ENCODE peak calls at places on chromosomes 11 and 22, in six cellular contexts. C is neural progenitor cell, W is PC-3, L is hepatocyte, H is GM23338, V is MM.1S. N is an unnamed sample.

GRCh38 chr11:92253945-92254344 is 29.3 kb downstream of the FAT3 start:
- DNase-seq in V (no peak), W (no peak), C (no peak), L (no peak), H (peak; percentile 54), N (peak; percentile 26)

GRCh38 chr11:124717786-124718634 is 21.7 kb upstream of the NRGN start:
- DNase-seq in C (peak; percentile 73), V (peak; percentile 12), W (peak; percentile 52), H (peak; percentile 66), L (peak; percentile 15), N (peak; percentile 50)

GRCh38 chr11:130403301-130403804 is 25.1 kb downstream of the ADAMTS8 start:
- DNase-seq in C (no peak), W (peak; percentile 87), H (peak; percentile 51), L (peak; percentile 66), V (no peak), N (peak; percentile 97)

GRCh38 chr11:118115048-118115447 is 28.3 kb upstream of the SMIM35 start:
- DNase-seq in W (no peak), L (no peak), C (no peak), V (no peak), H (no peak), N (no peak)

GRCh38 chr11:28739489-28740280 is 631.5 kb downstream of the METTL15 start:
- DNase-seq in L (no peak), W (no peak), V (no peak), C (no peak), H (no peak), N (no peak)

GRCh38 chr11:65522640-65523322 is 2.1 kb upstream of the SCYL1 start:
- DNase-seq in V (no peak), C (no peak), H (no peak), L (no peak), W (no peak), N (no peak)

GRCh38 chr22:19361501-19362103 is 69.9 kb downstream of the HIRA start:
- DNase-seq in H (no peak), W (no peak), V (no peak), C (no peak), L (no peak), N (no peak)

GRCh38 chr11:113184498-113184897 is 129.9 kb upstream of the TTC12 start:
- DNase-seq in C (no peak), W (peak; percentile 75), H (no peak), V (no peak), L (peak; percentile 76), N (peak; percentile 97)

GRCh38 chr11:87840786-87841185 is 334.5 kb downstream of the RAB38 start:
- DNase-seq in V (no peak), H (no peak), C (no peak), W (peak; percentile 34), L (no peak), N (no peak)

GRCh38 chr11:131864205-131864604 is 493.8 kb downstream of the NTM start:
- DNase-seq in H (no peak), C (peak; percentile 60), V (no peak), W (no peak), L (no peak), N (no peak)

GRCh38 chr22:37753746-37754145 is 54.0 kb upstream of the GCAT start:
- DNase-seq in W (peak; percentile 52), L (no peak), H (no peak), C (no peak), V (no peak), N (peak; percentile 22)

GRCh38 chr11:74487875-74488274 is 5.6 kb downstream of the LIPT2 start:
- DNase-seq in C (peak; percentile 21), V (no peak), W (peak; percentile 59), L (no peak), H (peak; percentile 55), N (no peak)

GRCh38 chr11:115760921-115761320 is 256.7 kb upstream of the CADM1 start:
- DNase-seq in H (no peak), V (no peak), L (no peak), C (peak; percentile 60), W (no peak), N (no peak)

GRCh38 chr22:49267996-49268395 is 559.7 kb downstream of the BRD1 start:
- DNase-seq in C (no peak), L (no peak), H (no peak), W (no peak), V (no peak), N (no peak)

GRCh38 chr22:50082961-50083461 is 2.2 kb downstream of the MLC1 start:
- DNase-seq in V (peak; percentile 71), W (no peak), C (no peak), L (peak; percentile 79), H (no peak), N (no peak)

GRCh38 chr11:27234043-27234668 is 128.9 kb downstream of the CCDC34 start:
- DNase-seq in C (peak; percentile 17), V (no peak), W (peak; percentile 56), L (peak; percentile 86), H (no peak), N (peak; percentile 98)

GRCh38 chr11:104572279-104572678 is 326.0 kb downstream of the CASP12 start:
- DNase-seq in V (no peak), L (no peak), C (no peak), W (peak; percentile 37), H (no peak), N (no peak)

GRCh38 chr22:49394116-49394785 is 433.4 kb downstream of the BRD1 start:
- DNase-seq in V (no peak), C (no peak), H (no peak), L (no peak), W (no peak), N (no peak)

GRCh38 chr11:111561801-111562325 is 21.3 kb downstream of the LAYN start:
- DNase-seq in L (no peak), C (no peak), W (peak; percentile 96), V (no peak), H (peak; percentile 67), N (peak; percentile 90)

GRCh38 chr11:1162498-1163311 is 5.0 kb downstream of the MUC5AC start:
- DNase-seq in L (no peak), C (no peak), V (no peak), W (no peak), H (no peak), N (no peak)

GRCh38 chr11:74268451-74268850 is 43.0 kb downstream of the P4HA3 start:
- DNase-seq in W (peak; percentile 43), C (no peak), H (no peak), L (no peak), V (no peak), N (no peak)

GRCh38 chr22:37431811-37432707 is 4.8 kb upstream of the ELFN2 start:
- DNase-seq in H (no peak), C (no peak), W (peak; percentile 97), L (peak; percentile 75), V (no peak), N (peak; percentile 95)

GRCh38 chr11:131827440-131827839 is 457.0 kb downstream of the NTM start:
- DNase-seq in H (no peak), V (no peak), C (no peak), W (no peak), L (no peak), N (no peak)

GRCh38 chr11:120061036-120061760 is 76.7 kb downstream of the TRIM29 start:
- DNase-seq in H (no peak), C (peak; percentile 28), W (no peak), L (no peak), V (no peak), N (peak; percentile 16)

GRCh38 chr11:64219755-64220154 is 6.2 kb downstream of the TRPT1 start:
- DNase-seq in C (peak; percentile 1), V (no peak), W (no peak), H (no peak), L (no peak), N (no peak)

GRCh38 chr11:76209956-76210885 is 3.9 kb upstream of the WNT11 start:
- DNase-seq in W (peak; percentile 49), C (peak; percentile 81), V (peak; percentile 22), H (peak; percentile 54), L (peak; percentile 86), N (peak; percentile 87)

DNA sequence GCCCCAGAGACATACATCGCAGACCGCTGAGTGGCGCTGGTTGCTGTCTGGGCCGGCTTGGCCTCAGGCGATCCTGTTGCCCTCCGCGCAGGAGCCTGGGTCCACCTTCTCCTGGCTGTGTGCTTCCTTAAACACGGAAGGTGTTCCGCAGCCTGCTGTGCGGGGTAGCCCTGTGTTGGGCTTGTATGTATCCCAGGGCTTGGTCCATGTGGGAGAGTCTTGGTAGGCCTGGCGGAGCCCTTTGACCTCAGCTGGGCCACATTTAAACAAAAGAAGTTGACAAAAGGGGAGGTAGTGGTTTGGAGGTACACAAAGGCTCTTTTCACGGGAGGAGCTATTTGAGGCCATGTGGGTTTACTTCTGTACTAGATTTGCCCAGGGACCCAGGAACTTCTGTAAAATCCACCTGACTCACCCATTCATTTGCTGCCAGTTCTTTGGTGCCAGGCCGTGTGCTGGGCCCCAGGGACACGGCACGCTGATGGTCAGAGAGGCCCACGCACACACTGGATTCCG is 11.0 kb upstream of the GRAMD4 start:
- DNase-seq in C (peak; percentile 44), W (peak; percentile 45), V (no peak), L (peak; percentile 53), H (no peak), N (no peak)
- TF ChIP-seq EZH2phosphoT487 in C (no peak), W (no peak), V (no peak), L (no peak), H (no peak), N (no peak)

GRCh38 chr11:83088965-83089364 is 17.3 kb upstream of the RAB30 start:
- DNase-seq in L (no peak), H (peak; percentile 14), C (no peak), W (no peak), V (peak; percentile 31), N (no peak)
- TF ChIP-seq EZH2phosphoT487 in L (no peak), H (no peak), C (no peak), W (no peak), V (no peak), N (no peak)

GRCh38 chr11:70176940-70177689 is 26.0 kb upstream of the FADD start:
- DNase-seq in H (peak; percentile 82), W (peak; percentile 62), L (no peak), C (peak; percentile 56), V (peak; percentile 44), N (peak; percentile 49)
- TF ChIP-seq EZH2phosphoT487 in H (no peak), W (no peak), L (no peak), C (no peak), V (no peak), N (no peak)

DNA sequence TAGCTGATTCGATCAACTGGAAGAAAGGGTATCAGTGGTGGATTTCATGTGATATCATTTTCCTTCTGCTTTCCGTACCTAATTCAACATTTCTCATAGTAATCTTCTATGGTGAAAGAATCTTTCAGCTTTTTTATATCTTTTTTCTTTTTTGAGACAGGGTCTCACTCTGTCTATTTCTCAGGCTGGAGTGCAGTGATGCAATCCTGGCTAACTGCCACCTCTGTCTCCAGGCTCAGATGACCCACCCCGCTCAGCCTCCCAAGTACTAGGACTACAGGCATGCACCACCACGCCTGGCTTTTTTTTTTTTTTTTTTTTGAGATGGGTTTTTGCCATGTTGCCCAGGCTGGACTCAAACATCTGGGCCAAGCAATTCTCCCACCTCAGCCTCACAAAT is 18.6 kb upstream of the CHORDC1 start:
- DNase-seq in L (no peak), C (no peak), H (no peak), W (no peak), V (no peak), N (no peak)
- TF ChIP-seq EZH2phosphoT487 in L (no peak), C (no peak), H (no peak), W (no peak), V (no peak), N (no peak)

DNA sequence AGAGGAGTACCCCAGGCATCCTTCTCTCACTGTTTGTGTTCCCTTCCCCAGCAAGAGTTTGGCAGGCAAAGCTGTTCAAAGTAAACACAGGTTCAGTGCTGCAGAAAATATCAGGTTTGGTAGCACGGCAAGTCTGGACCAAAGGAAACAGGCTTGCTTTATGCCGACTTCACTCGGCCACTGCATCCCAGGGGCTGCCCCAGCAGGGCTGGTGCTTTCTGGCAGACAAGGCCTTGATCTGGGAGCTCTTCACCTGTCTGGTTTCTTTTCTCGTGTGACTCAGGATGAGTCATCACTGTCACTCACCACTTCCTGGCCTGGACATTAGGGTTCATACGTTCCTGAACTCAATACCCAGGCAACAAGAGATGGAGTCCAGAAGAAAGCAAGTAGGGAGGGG is 52.6 kb upstream of the NAV2 start:
- DNase-seq in W (peak; percentile 97), C (no peak), V (peak; percentile 88), L (peak; percentile 67), H (no peak), N (peak; percentile 47)
- TF ChIP-seq EZH2phosphoT487 in W (no peak), C (no peak), V (no peak), L (no peak), H (no peak), N (no peak)